ENCODE peak calls at places on chromosome 13, in six cellular contexts. Y is CD4-positive, alpha-beta memory T cell; G is heart right ventricle; N is central memory CD4-positive, alpha-beta T cell; A is left ventricle myocardium inferior; P is omental fat pad. L is an unnamed sample.

GRCh38 chr13:29924482-29924884 is 74.1 kb upstream of the UBL3 start:
- DNase-seq in Y (no peak), G (no peak), N (no peak), A (no peak), P (no peak), L (no peak)

GRCh38 chr13:52085416-52085815 is 43.5 kb downstream of the NEK5 start:
- DNase-seq in Y (no peak), G (no peak), N (no peak), A (no peak), P (no peak), L (no peak)

GRCh38 chr13:109155301-109155761 is 525.9 kb downstream of the MYO16 start:
- DNase-seq in Y (no peak), G (no peak), N (no peak), A (no peak), P (no peak), L (no peak)

GRCh38 chr13:91347996-91348905 is 764 bp downstream of the MIR17HG start:
- DNase-seq in Y (peak; percentile 79), G (peak; percentile 32), N (peak; percentile 71), A (peak; percentile 46), P (peak; percentile 25), L (peak; percentile 84)

GRCh38 chr13:44765076-44765475 is 188.9 kb upstream of the TSC22D1 start:
- DNase-seq in Y (no peak), G (no peak), N (no peak), A (no peak), P (no peak), L (no peak)

GRCh38 chr13:61255035-61255796 is 160.4 kb downstream of the PCDH20 start:
- DNase-seq in Y (no peak), G (no peak), N (no peak), A (no peak), P (no peak), L (no peak)

GRCh38 chr13:24208314-24208713 is 47.8 kb downstream of the SPATA13 start:
- DNase-seq in Y (no peak), G (no peak), N (no peak), A (no peak), P (no peak), L (no peak)

GRCh38 chr13:30581582-30581981 is 36.1 kb upstream of the USPL1 start:
- DNase-seq in Y (peak; percentile 14), G (no peak), N (no peak), A (no peak), P (no peak), L (no peak)

GRCh38 chr13:83853771-83854170 is 28.5 kb downstream of the SLITRK1 start:
- DNase-seq in Y (no peak), G (no peak), N (no peak), A (no peak), P (no peak), L (no peak)

GRCh38 chr13:98303858-98304257 is 126.8 kb upstream of the RNF113B start:
- DNase-seq in Y (no peak), G (no peak), N (no peak), A (no peak), P (no peak), L (no peak)

GRCh38 chr13:114128624-114129522 is 3.5 kb downstream of the RASA3 start:
- DNase-seq in Y (peak; percentile 85), G (peak; percentile 84), N (peak; percentile 81), A (peak; percentile 79), P (peak; percentile 50), L (peak; percentile 93)

GRCh38 chr13:110634558-110634957 is 19.2 kb downstream of the NAXD start:
- DNase-seq in Y (no peak), G (no peak), N (no peak), A (no peak), P (no peak), L (no peak)

GRCh38 chr13:24650157-24650556 is 30.1 kb upstream of the ATP12A start:
- DNase-seq in Y (no peak), G (no peak), N (no peak), A (no peak), P (no peak), L (no peak)

GRCh38 chr13:36131215-36131930 is at the start of gene DCLK1:
- DNase-seq in Y (no peak), G (peak; percentile 54), N (no peak), A (peak; percentile 80), P (no peak), L (peak; percentile 89)

GRCh38 chr13:68851026-68851425 is 1256.6 kb upstream of the ATXN8OS start:
- DNase-seq in Y (no peak), G (no peak), N (no peak), A (no peak), P (no peak), L (no peak)

GRCh38 chr13:94261163-94261562 is 218.3 kb downstream of the DCT start:
- DNase-seq in Y (no peak), G (no peak), N (no peak), A (no peak), P (no peak), L (no peak)

GRCh38 chr13:42102961-42103688 is 54.7 kb downstream of the DGKH start:
- DNase-seq in Y (no peak), G (no peak), N (no peak), A (no peak), P (no peak), L (no peak)

GRCh38 chr13:45511310-45512147 is 46.8 kb downstream of the COG3 start:
- DNase-seq in Y (peak; percentile 68), G (peak; percentile 25), N (peak; percentile 52), A (no peak), P (no peak), L (no peak)

GRCh38 chr13:22700488-22700887 is 480.3 kb upstream of the SGCG start:
- DNase-seq in Y (no peak), G (no peak), N (no peak), A (no peak), P (no peak), L (no peak)

GRCh38 chr13:31485183-31485582 is 254.1 kb upstream of the RXFP2 start:
- DNase-seq in Y (no peak), G (no peak), N (no peak), A (no peak), P (no peak), L (no peak)

GRCh38 chr13:84121456-84121855 is 239.2 kb upstream of the SLITRK1 start:
- DNase-seq in Y (no peak), G (no peak), N (no peak), A (no peak), P (no peak), L (no peak)

GRCh38 chr13:26771796-26772195 is 11.2 kb upstream of the GPR12 start:
- DNase-seq in Y (no peak), G (no peak), N (no peak), A (no peak), P (no peak), L (no peak)

GRCh38 chr13:35733832-35734231 is 257.3 kb upstream of the MAB21L1 start:
- DNase-seq in Y (no peak), G (peak; percentile 54), N (no peak), A (no peak), P (no peak), L (no peak)

GRCh38 chr13:94667190-94667589 is 45.2 kb downstream of the SOX21 start:
- DNase-seq in Y (no peak), G (no peak), N (no peak), A (no peak), P (no peak), L (no peak)

GRCh38 chr13:30002577-30002976 is 152.2 kb upstream of the UBL3 start:
- DNase-seq in Y (no peak), G (no peak), N (no peak), A (no peak), P (no peak), L (no peak)

GRCh38 chr13:67147257-67148218 is 82.6 kb downstream of the PCDH9 start:
- DNase-seq in Y (no peak), G (peak; percentile 15), N (no peak), A (no peak), P (no peak), L (no peak)

GRCh38 chr13:31093145-31093885 is 68.4 kb downstream of the HSPH1 start:
- DNase-seq in Y (no peak), G (no peak), N (no peak), A (no peak), P (no peak), L (no peak)

GRCh38 chr13:73738626-73739025 is 395.6 kb downstream of the KLF12 start:
- DNase-seq in Y (no peak), G (no peak), N (no peak), A (no peak), P (no peak), L (no peak)

GRCh38 chr13:99417151-99417820 is 84.0 kb upstream of the TM9SF2 start:
- DNase-seq in Y (no peak), G (no peak), N (no peak), A (no peak), P (no peak), L (no peak)

GRCh38 chr13:98466634-98467236 is 110.2 kb downstream of the STK24 start:
- DNase-seq in Y (no peak), G (no peak), N (no peak), A (no peak), P (no peak), L (no peak)

GRCh38 chr13:103099894-103100293 is 33.7 kb upstream of the SLC10A2 start:
- DNase-seq in Y (no peak), G (no peak), N (no peak), A (no peak), P (no peak), L (no peak)

GRCh38 chr13:113932060-113932459 is 41.8 kb downstream of the C13orf46 start:
- DNase-seq in Y (no peak), G (no peak), N (no peak), A (no peak), P (no peak), L (no peak)

GRCh38 chr13:29774830-29775229 is 75.6 kb downstream of the UBL3 start:
- DNase-seq in Y (no peak), G (no peak), N (no peak), A (no peak), P (no peak), L (no peak)

GRCh38 chr13:50080158-50080855 is 65.1 kb downstream of the KCNRG start:
- DNase-seq in Y (peak; percentile 77), G (no peak), N (peak; percentile 63), A (no peak), P (no peak), L (no peak)

GRCh38 chr13:33034897-33035296 is 18.7 kb downstream of the KL start:
- DNase-seq in Y (no peak), G (no peak), N (no peak), A (no peak), P (no peak), L (no peak)

L was measured in Right ventricle myocardium inferior.